ENCODE peak calls at places on chromosomes 11 and 22, in four cellular contexts. V is brain microvascular endothelial cell, Z is coronary artery, W is fibroblast of lung. G is an unnamed sample.

GRCh38 chr11:62542750-62543567 is 3.6 kb downstream of the AHNAK start:
- DNase-seq in V (peak; percentile 55), Z (no peak), W (peak; percentile 71), G (peak; percentile 82)

GRCh38 chr11:64571050-64571409 is 20.0 kb upstream of the SLC22A12 start:
- DNase-seq in V (no peak), Z (no peak), W (no peak), G (no peak)

GRCh38 chr22:17952273-17952801 is 72.0 kb downstream of the MICAL3 start:
- DNase-seq in V (no peak), Z (no peak), W (no peak), G (no peak)

GRCh38 chr11:76592961-76593360 is 77.6 kb downstream of the LRRC32 start:
- DNase-seq in V (no peak), Z (no peak), W (no peak), G (no peak)

GRCh38 chr11:65325435-65325834 is 8.2 kb upstream of the DPF2 start:
- DNase-seq in V (no peak), Z (no peak), W (no peak), G (no peak)

GRCh38 chr11:119615003-119615878 is 113.8 kb downstream of the NECTIN1 start:
- DNase-seq in V (peak; percentile 61), Z (no peak), W (peak; percentile 88), G (peak; percentile 81)

GRCh38 chr11:65429724-65430405 is 7.3 kb downstream of the NEAT1 start:
- DNase-seq in V (peak; percentile 66), Z (peak; percentile 87), W (peak; percentile 79), G (peak; percentile 88)

GRCh38 chr22:50416996-50417395 is 57.8 kb downstream of the SBF1 start:
- DNase-seq in V (no peak), Z (no peak), W (no peak), G (no peak)

GRCh38 chr22:46984751-46985506 is 222.5 kb downstream of the TBC1D22A start:
- DNase-seq in V (peak; percentile 33), Z (no peak), W (peak; percentile 84), G (peak; percentile 48)

GRCh38 chr11:61516675-61517516 is 8.3 kb downstream of the LRRC10B start:
- DNase-seq in V (peak; percentile 4), Z (no peak), W (peak; percentile 14), G (peak; percentile 42)

GRCh38 chr11:68369756-68370155 is 57.4 kb downstream of the LRP5 start:
- DNase-seq in V (no peak), Z (no peak), W (no peak), G (no peak)

GRCh38 chr11:64894812-64895452 is 16.5 kb upstream of the EHD1 start:
- DNase-seq in V (no peak), Z (no peak), W (no peak), G (no peak)

GRCh38 chr11:57903011-57903410 is 120.7 kb upstream of the OR9Q1 start:
- DNase-seq in V (no peak), Z (no peak), W (no peak), G (no peak)

GRCh38 chr11:134497586-134497985 is 85.5 kb upstream of the B3GAT1 start:
- DNase-seq in V (no peak), Z (no peak), W (no peak), G (no peak)

GRCh38 chr22:30333707-30334087 is 7.0 kb upstream of the TBC1D10A start:
- DNase-seq in V (no peak), Z (no peak), W (no peak), G (no peak)

GRCh38 chr11:69234740-69235710 is 58.9 kb upstream of the MYEOV start:
- DNase-seq in V (no peak), Z (peak; percentile 58), W (no peak), G (no peak)

GRCh38 chr11:116579857-116580727 is 192.7 kb downstream of the BUD13 start:
- DNase-seq in V (no peak), Z (no peak), W (no peak), G (no peak)

GRCh38 chr11:129644326-129644725 is 171.3 kb upstream of the TMEM45B start:
- DNase-seq in V (peak; percentile 53), Z (no peak), W (peak; percentile 29), G (peak; percentile 41)

GRCh38 chr11:126313826-126314225 is 10.0 kb downstream of the DCPS start:
- DNase-seq in V (no peak), Z (no peak), W (no peak), G (no peak)

GRCh38 chr11:94519478-94520084 is 7.3 kb downstream of the C11orf97 start:
- DNase-seq in V (peak; percentile 42), Z (no peak), W (peak; percentile 17), G (peak; percentile 38)

GRCh38 chr11:92413757-92414513 is 189.3 kb downstream of the FAT3 start:
- DNase-seq in V (no peak), Z (no peak), W (no peak), G (no peak)

GRCh38 chr11:130638624-130639023 is 190.2 kb downstream of the ADAMTS15 start:
- DNase-seq in V (no peak), Z (no peak), W (no peak), G (no peak)

GRCh38 chr11:122197055-122197987 is 81.3 kb upstream of the BLID start:
- DNase-seq in V (peak; percentile 98), Z (peak; percentile 86), W (peak; percentile 100), G (peak; percentile 95)

GRCh38 chr11:88508558-88508807 is 170.9 kb upstream of the CTSC start:
- DNase-seq in V (no peak), Z (no peak), W (no peak), G (no peak)

GRCh38 chr22:49565516-49565855 is 262.2 kb downstream of the BRD1 start:
- DNase-seq in V (no peak), Z (peak; percentile 40), W (no peak), G (no peak)

GRCh38 chr11:68002943-68003845 is 703 bp downstream of the UNC93B1 start:
- DNase-seq in V (no peak), Z (peak; percentile 79), W (no peak), G (no peak)

GRCh38 chr22:47301820-47302475 is 539.5 kb downstream of the TBC1D22A start:
- DNase-seq in V (no peak), Z (peak; percentile 63), W (no peak), G (no peak)

GRCh38 chr11:74139151-74139918 is 31.5 kb downstream of the C2CD3 start:
- DNase-seq in V (no peak), Z (no peak), W (peak; percentile 18), G (no peak)

GRCh38 chr22:29198240-29198639 is 7.5 kb upstream of the EMID1 start:
- DNase-seq in V (no peak), Z (no peak), W (no peak), G (no peak)

GRCh38 chr22:47200273-47201051 is 438.0 kb downstream of the TBC1D22A start:
- DNase-seq in V (no peak), Z (peak; percentile 64), W (no peak), G (peak; percentile 5)

DNA sequence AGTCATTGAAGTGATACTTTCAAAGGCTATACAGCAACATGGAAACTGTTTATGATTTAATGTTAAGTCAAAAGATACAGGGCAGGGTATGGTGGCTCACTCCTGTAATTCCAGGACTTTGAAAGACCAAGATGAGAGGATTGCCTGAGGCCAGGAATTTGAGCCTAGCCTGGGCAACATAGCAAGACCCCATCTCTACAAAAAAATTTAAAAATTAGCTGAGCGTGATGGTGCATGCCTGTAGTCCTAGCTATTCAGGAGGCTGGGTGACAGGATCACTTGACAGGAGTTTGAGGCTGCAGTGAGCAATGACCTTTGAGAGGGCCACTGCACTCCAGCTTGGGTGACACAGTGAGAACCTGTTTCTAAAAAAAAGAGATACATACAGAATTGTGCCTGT is 39.3 kb upstream of the ZBED5 start:
- DNase-seq in V (no peak), Z (no peak), W (no peak), G (no peak)
- H3K4me3 ChIP-seq in V (no peak overlapping the region), Z (no peak overlapping the region), W (no peak overlapping the region), G (no peak overlapping the region)

GRCh38 chr11:36034572-36035331 is 90.9 kb downstream of the LDLRAD3 start:
- DNase-seq in V (peak; percentile 64), Z (no peak), W (peak; percentile 94), G (peak; percentile 88)
- TF ChIP-seq CTCF in V (no peak), Z (no peak), W (no peak), G (no peak)

GRCh38 chr11:35082322-35083180 is 56.4 kb upstream of the CD44 start:
- DNase-seq in V (peak; percentile 89), Z (peak; percentile 79), W (peak; percentile 92), G (peak; percentile 72)
- H3K4me3 ChIP-seq in V (peak overlapping the region; percentile 9), Z (peak overlapping the region; percentile 37), W (peak overlapping the region; percentile 11), G (peak overlapping the region; percentile 35)

GRCh38 chr11:110092577-110093406 is at the start of gene ZC3H12C:
- DNase-seq in V (peak; percentile 82), Z (peak; percentile 91), W (peak; percentile 85), G (peak; percentile 88)
- TF ChIP-seq CTCF in V (peak; percentile 52), Z (no peak), W (peak; percentile 32), G (peak; percentile 30)

GRCh38 chr11:33701302-33701701 is 676 bp upstream of the C11orf91 start:
- DNase-seq in V (peak; percentile 35), Z (no peak), W (peak; percentile 74), G (peak; percentile 48)

GRCh38 chr11:33703234-33703633 is 2.6 kb upstream of the C11orf91 start:
- DNase-seq in V (no peak), Z (no peak), W (no peak), G (no peak)

GRCh38 chr11:33703771-33704170 is 3.1 kb upstream of the C11orf91 start:
- DNase-seq in V (no peak), Z (no peak), W (peak; percentile 63), G (no peak)

GRCh38 chr11:33700425-33701271 is at the start of gene C11orf91:
- DNase-seq in V (peak; percentile 97), Z (peak; percentile 94), W (peak; percentile 93), G (peak; percentile 95)

DNA sequence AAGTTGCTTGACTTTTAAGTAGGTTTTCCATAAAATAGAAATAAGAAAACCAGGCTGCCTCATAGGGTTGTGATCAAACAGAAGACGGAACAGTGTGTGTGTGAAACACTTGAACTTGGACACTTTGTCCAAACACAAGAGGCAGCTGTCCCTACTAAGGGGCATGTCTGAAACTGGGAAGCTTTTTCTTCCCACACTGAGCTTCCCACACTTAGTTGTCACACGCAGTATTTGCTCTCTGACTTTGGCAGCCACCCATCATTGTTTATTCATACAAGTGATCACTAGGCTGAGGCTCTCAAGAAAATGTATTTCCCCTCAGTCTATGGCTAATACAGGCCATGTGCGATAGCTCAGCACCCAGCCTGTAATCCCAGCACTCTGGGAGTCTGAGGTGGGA is 1.2 kb upstream of the C11orf91 start:
- DNase-seq in V (peak; percentile 87), Z (no peak), W (peak; percentile 76), G (peak; percentile 86)
- H3K4me3 ChIP-seq in V (no peak overlapping the region), Z (peak overlapping the region; percentile 66), W (no peak overlapping the region), G (no peak overlapping the region)

DNA sequence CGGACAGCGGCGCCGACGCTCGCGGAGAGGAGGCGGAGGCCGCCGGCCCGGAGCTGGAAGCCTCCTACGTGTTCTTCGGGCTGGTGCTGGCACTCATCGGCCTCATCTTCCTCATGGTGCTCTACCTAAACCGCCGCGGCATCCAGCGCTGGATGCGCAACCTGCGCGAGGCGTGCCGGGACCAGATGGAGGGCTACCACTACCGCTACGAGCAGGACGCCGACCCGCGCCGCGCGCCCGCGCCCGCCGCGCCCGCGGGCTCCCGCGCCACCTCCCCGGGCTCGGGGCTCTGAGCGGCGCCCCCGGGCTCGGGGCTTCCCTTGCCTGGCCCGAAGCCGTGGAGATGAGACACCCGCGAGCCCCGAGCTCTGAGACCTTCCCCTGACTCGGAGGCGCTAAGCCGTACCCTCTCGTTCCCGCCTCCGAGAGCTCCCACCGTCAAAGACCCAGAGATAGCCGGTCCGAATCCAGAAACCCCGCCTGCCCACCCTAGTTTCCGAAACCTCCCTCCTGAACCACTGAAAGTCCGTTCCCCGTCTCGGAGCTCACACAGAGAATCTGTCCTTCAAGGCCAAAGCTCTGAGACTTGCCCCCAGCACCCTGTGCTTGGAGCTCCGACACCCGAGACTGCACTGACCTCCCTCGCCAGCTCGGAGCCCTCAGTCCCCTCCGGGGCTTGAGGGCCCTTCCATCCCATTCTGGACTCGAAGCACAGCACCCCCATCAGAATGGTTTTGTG is 1.5 kb downstream of the TPBGL start:
- DNase-seq in V (no peak), Z (no peak), W (no peak), G (no peak)
- TF ChIP-seq CTCF in V (no peak), Z (no peak), W (no peak), G (no peak)

GRCh38 chr22:39724390-39724789 is 153.8 kb downstream of the CACNA1I start:
- DNase-seq in V (no peak), Z (peak; percentile 43), W (no peak), G (no peak)
- H3K4me3 ChIP-seq in V (no peak overlapping the region), Z (no peak overlapping the region), W (no peak overlapping the region), G (no peak overlapping the region)